ENCODE peak calls at places on chromosomes 4 and X, in four cellular contexts. J is Right ventricle myocardium superior, G is cardiac fibroblast, L is C1 segment of cervical spinal cord. O is an unnamed sample.

GRCh38 chrX:151974336-151975227 is at the start of gene GABRE:
- DNase-seq in L (no peak), J (peak), G (peak), O (no peak)

GRCh38 chrX:11756354-11757318 is 1.4 kb upstream of the MSL3 start:
- DNase-seq in G (peak), J (no peak), L (no peak), O (no peak)

GRCh38 chrX:6291444-6291843 is 62.8 kb upstream of the NLGN4X start:
- DNase-seq in L (no peak), J (no peak), G (no peak), O (no peak)

GRCh38 chrX:95076449-95076848 is 1402.4 kb downstream of the FAM133A start:
- DNase-seq in G (peak), J (no peak), L (no peak), O (peak)

GRCh38 chr4:165506780-165507305 is 128.0 kb downstream of the CPE start:
- DNase-seq in G (peak), L (no peak), J (no peak), O (no peak)

GRCh38 chr4:110198472-110199419 is at the start of gene ELOVL6:
- DNase-seq in G (peak), J (peak), L (peak), O (peak)

GRCh38 chrX:55210931-55211677 is 9.0 kb upstream of the PAGE5 start:
- DNase-seq in G (no peak), J (no peak), L (no peak), O (peak)

GRCh38 chr4:187128226-187128625 is 404.6 kb upstream of the FAT1 start:
- DNase-seq in L (no peak), J (no peak), G (no peak), O (no peak)

GRCh38 chr4:64334964-64335363 is 74.3 kb downstream of the TECRL start:
- DNase-seq in J (no peak), L (no peak), G (no peak), O (no peak)

O was measured in SK-MEL-5.